ENCODE peak calls at places on chromosomes 12 and 14, in nine cellular contexts. One of them, this sample, is unnamed.

GRCh38 chr14:51680031-51680430 is 28.3 kb downstream of the FRMD6 start:
- DNase-seq in activated T-cell treated with anti-CD3 and anti-CD28 coated beads for 1 hour: no peak
- DNase-seq in fibroblast of lung: no peak
- DNase-seq in D341Med: no peak
- DNase-seq in posterior cingulate gyrus: no peak
- DNase-seq in stimulated activated naive B cell treated with anti-CD40 and anti-IgM and Interleukin-4, amounts not matched to agents 10 μg/mL and 1 μg/mL and 100 μg/mL, for 72 hours: no peak
- DNase-seq in myocyte: no peak
- DNase-seq in NCI-H1694 treated with DMSO at 0.1 percent for 48 hours: no peak
- DNase-seq in stimulated activated CD4-positive, alpha-beta T cell treated with anti-CD3 and anti-CD28 coated beads, Interleukin-1b, Interleukin-23, amount 100 ng/mL, for 24 hours: no peak
- DNase-seq in this sample: no peak

GRCh38 chr12:22978962-22979361 is 354.0 kb downstream of the ETNK1 start:
- DNase-seq in stimulated activated naive B cell treated with anti-CD40 and anti-IgM and Interleukin-4, amounts not matched to agents 10 μg/mL and 1 μg/mL and 100 μg/mL, for 72 hours: no peak
- DNase-seq in fibroblast of lung: peak; percentile 96
- DNase-seq in NCI-H1694 treated with DMSO at 0.1 percent for 48 hours: peak; percentile 27
- DNase-seq in activated T-cell treated with anti-CD3 and anti-CD28 coated beads for 1 hour: no peak
- DNase-seq in myocyte: peak; percentile 60
- DNase-seq in D341Med: no peak
- DNase-seq in posterior cingulate gyrus: no peak
- DNase-seq in stimulated activated CD4-positive, alpha-beta T cell treated with anti-CD3 and anti-CD28 coated beads, Interleukin-1b, Interleukin-23, amount 100 ng/mL, for 24 hours: no peak
- DNase-seq in this sample: no peak

GRCh38 chr12:40032433-40033259 is 73.2 kb downstream of the SLC2A13 start:
- DNase-seq in fibroblast of lung: no peak
- DNase-seq in activated T-cell treated with anti-CD3 and anti-CD28 coated beads for 1 hour: no peak
- DNase-seq in D341Med: no peak
- DNase-seq in stimulated activated naive B cell treated with anti-CD40 and anti-IgM and Interleukin-4, amounts not matched to agents 10 μg/mL and 1 μg/mL and 100 μg/mL, for 72 hours: no peak
- DNase-seq in myocyte: peak; percentile 3
- DNase-seq in NCI-H1694 treated with DMSO at 0.1 percent for 48 hours: no peak
- DNase-seq in stimulated activated CD4-positive, alpha-beta T cell treated with anti-CD3 and anti-CD28 coated beads, Interleukin-1b, Interleukin-23, amount 100 ng/mL, for 24 hours: no peak
- DNase-seq in posterior cingulate gyrus: no peak
- DNase-seq in this sample: no peak

GRCh38 chr12:49543221-49543913 is 4.5 kb downstream of the KCNH3 start:
- DNase-seq in activated T-cell treated with anti-CD3 and anti-CD28 coated beads for 1 hour: no peak
- DNase-seq in posterior cingulate gyrus: no peak
- DNase-seq in fibroblast of lung: no peak
- DNase-seq in D341Med: no peak
- DNase-seq in stimulated activated naive B cell treated with anti-CD40 and anti-IgM and Interleukin-4, amounts not matched to agents 10 μg/mL and 1 μg/mL and 100 μg/mL, for 72 hours: no peak
- DNase-seq in stimulated activated CD4-positive, alpha-beta T cell treated with anti-CD3 and anti-CD28 coated beads, Interleukin-1b, Interleukin-23, amount 100 ng/mL, for 24 hours: no peak
- DNase-seq in myocyte: no peak
- DNase-seq in NCI-H1694 treated with DMSO at 0.1 percent for 48 hours: no peak
- DNase-seq in this sample: no peak

GRCh38 chr12:19014243-19014642 is 115.3 kb upstream of the PLEKHA5 start:
- DNase-seq in stimulated activated naive B cell treated with anti-CD40 and anti-IgM and Interleukin-4, amounts not matched to agents 10 μg/mL and 1 μg/mL and 100 μg/mL, for 72 hours: no peak
- DNase-seq in activated T-cell treated with anti-CD3 and anti-CD28 coated beads for 1 hour: no peak
- DNase-seq in stimulated activated CD4-positive, alpha-beta T cell treated with anti-CD3 and anti-CD28 coated beads, Interleukin-1b, Interleukin-23, amount 100 ng/mL, for 24 hours: no peak
- DNase-seq in myocyte: no peak
- DNase-seq in D341Med: no peak
- DNase-seq in fibroblast of lung: peak; percentile 84
- DNase-seq in posterior cingulate gyrus: no peak
- DNase-seq in NCI-H1694 treated with DMSO at 0.1 percent for 48 hours: peak; percentile 11
- DNase-seq in this sample: no peak

GRCh38 chr14:103135333-103136075 is 12.2 kb downstream of the TNFAIP2 start:
- DNase-seq in D341Med: no peak
- DNase-seq in stimulated activated naive B cell treated with anti-CD40 and anti-IgM and Interleukin-4, amounts not matched to agents 10 μg/mL and 1 μg/mL and 100 μg/mL, for 72 hours: no peak
- DNase-seq in stimulated activated CD4-positive, alpha-beta T cell treated with anti-CD3 and anti-CD28 coated beads, Interleukin-1b, Interleukin-23, amount 100 ng/mL, for 24 hours: no peak
- DNase-seq in myocyte: no peak
- DNase-seq in activated T-cell treated with anti-CD3 and anti-CD28 coated beads for 1 hour: no peak
- DNase-seq in fibroblast of lung: no peak
- DNase-seq in posterior cingulate gyrus: no peak
- DNase-seq in NCI-H1694 treated with DMSO at 0.1 percent for 48 hours: no peak
- DNase-seq in this sample: no peak

GRCh38 chr14:29925106-29925722 is 2.4 kb downstream of the PRKD1 start:
- DNase-seq in fibroblast of lung: peak; percentile 43
- DNase-seq in activated T-cell treated with anti-CD3 and anti-CD28 coated beads for 1 hour: no peak
- DNase-seq in posterior cingulate gyrus: no peak
- DNase-seq in stimulated activated naive B cell treated with anti-CD40 and anti-IgM and Interleukin-4, amounts not matched to agents 10 μg/mL and 1 μg/mL and 100 μg/mL, for 72 hours: no peak
- DNase-seq in myocyte: no peak
- DNase-seq in stimulated activated CD4-positive, alpha-beta T cell treated with anti-CD3 and anti-CD28 coated beads, Interleukin-1b, Interleukin-23, amount 100 ng/mL, for 24 hours: no peak
- DNase-seq in NCI-H1694 treated with DMSO at 0.1 percent for 48 hours: no peak
- DNase-seq in D341Med: no peak
- DNase-seq in this sample: no peak

GRCh38 chr12:40907115-40907521 is 214.9 kb downstream of the CNTN1 start:
- DNase-seq in activated T-cell treated with anti-CD3 and anti-CD28 coated beads for 1 hour: no peak
- DNase-seq in myocyte: no peak
- DNase-seq in posterior cingulate gyrus: no peak
- DNase-seq in D341Med: no peak
- DNase-seq in NCI-H1694 treated with DMSO at 0.1 percent for 48 hours: no peak
- DNase-seq in fibroblast of lung: peak; percentile 22
- DNase-seq in stimulated activated CD4-positive, alpha-beta T cell treated with anti-CD3 and anti-CD28 coated beads, Interleukin-1b, Interleukin-23, amount 100 ng/mL, for 24 hours: no peak
- DNase-seq in stimulated activated naive B cell treated with anti-CD40 and anti-IgM and Interleukin-4, amounts not matched to agents 10 μg/mL and 1 μg/mL and 100 μg/mL, for 72 hours: no peak
- DNase-seq in this sample: no peak

GRCh38 chr14:55245657-55246268 is 25.5 kb upstream of the FBXO34 start:
- DNase-seq in fibroblast of lung: peak; percentile 42
- DNase-seq in posterior cingulate gyrus: no peak
- DNase-seq in NCI-H1694 treated with DMSO at 0.1 percent for 48 hours: peak; percentile 25
- DNase-seq in stimulated activated naive B cell treated with anti-CD40 and anti-IgM and Interleukin-4, amounts not matched to agents 10 μg/mL and 1 μg/mL and 100 μg/mL, for 72 hours: no peak
- DNase-seq in myocyte: peak; percentile 45
- DNase-seq in activated T-cell treated with anti-CD3 and anti-CD28 coated beads for 1 hour: no peak
- DNase-seq in stimulated activated CD4-positive, alpha-beta T cell treated with anti-CD3 and anti-CD28 coated beads, Interleukin-1b, Interleukin-23, amount 100 ng/mL, for 24 hours: no peak
- DNase-seq in D341Med: no peak
- DNase-seq in this sample: peak; percentile 15

GRCh38 chr12:90828621-90829020 is 126.4 kb downstream of the CCER1 start:
- DNase-seq in activated T-cell treated with anti-CD3 and anti-CD28 coated beads for 1 hour: no peak
- DNase-seq in D341Med: no peak
- DNase-seq in myocyte: no peak
- DNase-seq in stimulated activated CD4-positive, alpha-beta T cell treated with anti-CD3 and anti-CD28 coated beads, Interleukin-1b, Interleukin-23, amount 100 ng/mL, for 24 hours: no peak
- DNase-seq in stimulated activated naive B cell treated with anti-CD40 and anti-IgM and Interleukin-4, amounts not matched to agents 10 μg/mL and 1 μg/mL and 100 μg/mL, for 72 hours: no peak
- DNase-seq in NCI-H1694 treated with DMSO at 0.1 percent for 48 hours: no peak
- DNase-seq in fibroblast of lung: no peak
- DNase-seq in posterior cingulate gyrus: no peak
- DNase-seq in this sample: no peak

GRCh38 chr14:100144645-100144995 is 14.8 kb downstream of the DEGS2 start:
- DNase-seq in posterior cingulate gyrus: no peak
- DNase-seq in fibroblast of lung: no peak
- DNase-seq in stimulated activated CD4-positive, alpha-beta T cell treated with anti-CD3 and anti-CD28 coated beads, Interleukin-1b, Interleukin-23, amount 100 ng/mL, for 24 hours: no peak
- DNase-seq in NCI-H1694 treated with DMSO at 0.1 percent for 48 hours: no peak
- DNase-seq in D341Med: no peak
- DNase-seq in myocyte: no peak
- DNase-seq in stimulated activated naive B cell treated with anti-CD40 and anti-IgM and Interleukin-4, amounts not matched to agents 10 μg/mL and 1 μg/mL and 100 μg/mL, for 72 hours: no peak
- DNase-seq in activated T-cell treated with anti-CD3 and anti-CD28 coated beads for 1 hour: no peak
- DNase-seq in this sample: no peak

GRCh38 chr12:17928708-17929366 is 161.2 kb downstream of the RERGL start:
- DNase-seq in stimulated activated CD4-positive, alpha-beta T cell treated with anti-CD3 and anti-CD28 coated beads, Interleukin-1b, Interleukin-23, amount 100 ng/mL, for 24 hours: no peak
- DNase-seq in NCI-H1694 treated with DMSO at 0.1 percent for 48 hours: no peak
- DNase-seq in D341Med: no peak
- DNase-seq in posterior cingulate gyrus: no peak
- DNase-seq in stimulated activated naive B cell treated with anti-CD40 and anti-IgM and Interleukin-4, amounts not matched to agents 10 μg/mL and 1 μg/mL and 100 μg/mL, for 72 hours: no peak
- DNase-seq in fibroblast of lung: peak; percentile 3
- DNase-seq in myocyte: peak; percentile 21
- DNase-seq in activated T-cell treated with anti-CD3 and anti-CD28 coated beads for 1 hour: no peak
- DNase-seq in this sample: peak; percentile 90

GRCh38 chr12:12653922-12654321 is 42.1 kb downstream of the GPR19 start:
- DNase-seq in myocyte: no peak
- DNase-seq in D341Med: no peak
- DNase-seq in stimulated activated naive B cell treated with anti-CD40 and anti-IgM and Interleukin-4, amounts not matched to agents 10 μg/mL and 1 μg/mL and 100 μg/mL, for 72 hours: no peak
- DNase-seq in posterior cingulate gyrus: no peak
- DNase-seq in NCI-H1694 treated with DMSO at 0.1 percent for 48 hours: no peak
- DNase-seq in fibroblast of lung: no peak
- DNase-seq in stimulated activated CD4-positive, alpha-beta T cell treated with anti-CD3 and anti-CD28 coated beads, Interleukin-1b, Interleukin-23, amount 100 ng/mL, for 24 hours: no peak
- DNase-seq in activated T-cell treated with anti-CD3 and anti-CD28 coated beads for 1 hour: no peak
- DNase-seq in this sample: no peak

GRCh38 chr14:100473249-100473648 is 114.0 kb downstream of the BEGAIN start:
- DNase-seq in posterior cingulate gyrus: no peak
- DNase-seq in activated T-cell treated with anti-CD3 and anti-CD28 coated beads for 1 hour: no peak
- DNase-seq in fibroblast of lung: no peak
- DNase-seq in NCI-H1694 treated with DMSO at 0.1 percent for 48 hours: no peak
- DNase-seq in myocyte: no peak
- DNase-seq in stimulated activated naive B cell treated with anti-CD40 and anti-IgM and Interleukin-4, amounts not matched to agents 10 μg/mL and 1 μg/mL and 100 μg/mL, for 72 hours: no peak
- DNase-seq in stimulated activated CD4-positive, alpha-beta T cell treated with anti-CD3 and anti-CD28 coated beads, Interleukin-1b, Interleukin-23, amount 100 ng/mL, for 24 hours: no peak
- DNase-seq in D341Med: no peak
- DNase-seq in this sample: no peak

GRCh38 chr12:1575287-1575798 is 19.0 kb downstream of the FBXL14 start:
- DNase-seq in fibroblast of lung: no peak
- DNase-seq in stimulated activated naive B cell treated with anti-CD40 and anti-IgM and Interleukin-4, amounts not matched to agents 10 μg/mL and 1 μg/mL and 100 μg/mL, for 72 hours: no peak
- DNase-seq in myocyte: no peak
- DNase-seq in D341Med: no peak
- DNase-seq in posterior cingulate gyrus: no peak
- DNase-seq in activated T-cell treated with anti-CD3 and anti-CD28 coated beads for 1 hour: no peak
- DNase-seq in NCI-H1694 treated with DMSO at 0.1 percent for 48 hours: no peak
- DNase-seq in stimulated activated CD4-positive, alpha-beta T cell treated with anti-CD3 and anti-CD28 coated beads, Interleukin-1b, Interleukin-23, amount 100 ng/mL, for 24 hours: no peak
- DNase-seq in this sample: no peak

GRCh38 chr14:64038857-64039542 is 186.2 kb downstream of the SYNE2 start:
- DNase-seq in activated T-cell treated with anti-CD3 and anti-CD28 coated beads for 1 hour: no peak
- DNase-seq in D341Med: no peak
- DNase-seq in NCI-H1694 treated with DMSO at 0.1 percent for 48 hours: no peak
- DNase-seq in stimulated activated naive B cell treated with anti-CD40 and anti-IgM and Interleukin-4, amounts not matched to agents 10 μg/mL and 1 μg/mL and 100 μg/mL, for 72 hours: no peak
- DNase-seq in myocyte: no peak
- DNase-seq in fibroblast of lung: peak; percentile 18
- DNase-seq in stimulated activated CD4-positive, alpha-beta T cell treated with anti-CD3 and anti-CD28 coated beads, Interleukin-1b, Interleukin-23, amount 100 ng/mL, for 24 hours: no peak
- DNase-seq in posterior cingulate gyrus: no peak
- DNase-seq in this sample: no peak

GRCh38 chr14:31208546-31209424 is 1.2 kb upstream of the HECTD1 start:
- DNase-seq in D341Med: no peak
- DNase-seq in fibroblast of lung: no peak
- DNase-seq in NCI-H1694 treated with DMSO at 0.1 percent for 48 hours: no peak
- DNase-seq in posterior cingulate gyrus: no peak
- DNase-seq in stimulated activated CD4-positive, alpha-beta T cell treated with anti-CD3 and anti-CD28 coated beads, Interleukin-1b, Interleukin-23, amount 100 ng/mL, for 24 hours: no peak
- DNase-seq in stimulated activated naive B cell treated with anti-CD40 and anti-IgM and Interleukin-4, amounts not matched to agents 10 μg/mL and 1 μg/mL and 100 μg/mL, for 72 hours: no peak
- DNase-seq in myocyte: no peak
- DNase-seq in activated T-cell treated with anti-CD3 and anti-CD28 coated beads for 1 hour: no peak
- DNase-seq in this sample: no peak

GRCh38 chr14:77574446-77575125 is 41.9 kb downstream of the SPTLC2 start:
- DNase-seq in D341Med: no peak
- DNase-seq in NCI-H1694 treated with DMSO at 0.1 percent for 48 hours: no peak
- DNase-seq in fibroblast of lung: peak; percentile 39
- DNase-seq in posterior cingulate gyrus: no peak
- DNase-seq in stimulated activated CD4-positive, alpha-beta T cell treated with anti-CD3 and anti-CD28 coated beads, Interleukin-1b, Interleukin-23, amount 100 ng/mL, for 24 hours: no peak
- DNase-seq in stimulated activated naive B cell treated with anti-CD40 and anti-IgM and Interleukin-4, amounts not matched to agents 10 μg/mL and 1 μg/mL and 100 μg/mL, for 72 hours: no peak
- DNase-seq in myocyte: no peak
- DNase-seq in activated T-cell treated with anti-CD3 and anti-CD28 coated beads for 1 hour: no peak
- DNase-seq in this sample: no peak

GRCh38 chr12:121128908-121129704 is 3.6 kb upstream of the P2RX7 start:
- DNase-seq in stimulated activated CD4-positive, alpha-beta T cell treated with anti-CD3 and anti-CD28 coated beads, Interleukin-1b, Interleukin-23, amount 100 ng/mL, for 24 hours: peak; percentile 50
- DNase-seq in stimulated activated naive B cell treated with anti-CD40 and anti-IgM and Interleukin-4, amounts not matched to agents 10 μg/mL and 1 μg/mL and 100 μg/mL, for 72 hours: peak; percentile 80
- DNase-seq in myocyte: peak; percentile 66
- DNase-seq in posterior cingulate gyrus: peak; percentile 79
- DNase-seq in fibroblast of lung: peak; percentile 29
- DNase-seq in activated T-cell treated with anti-CD3 and anti-CD28 coated beads for 1 hour: peak; percentile 69
- DNase-seq in NCI-H1694 treated with DMSO at 0.1 percent for 48 hours: no peak
- DNase-seq in D341Med: no peak
- DNase-seq in this sample: no peak

GRCh38 chr14:98138666-98139065 is 1133.3 kb downstream of the BCL11B start:
- DNase-seq in fibroblast of lung: peak; percentile 2
- DNase-seq in posterior cingulate gyrus: no peak
- DNase-seq in activated T-cell treated with anti-CD3 and anti-CD28 coated beads for 1 hour: peak; percentile 47
- DNase-seq in D341Med: peak; percentile 63
- DNase-seq in stimulated activated CD4-positive, alpha-beta T cell treated with anti-CD3 and anti-CD28 coated beads, Interleukin-1b, Interleukin-23, amount 100 ng/mL, for 24 hours: peak; percentile 49
- DNase-seq in myocyte: no peak
- DNase-seq in NCI-H1694 treated with DMSO at 0.1 percent for 48 hours: peak; percentile 47
- DNase-seq in stimulated activated naive B cell treated with anti-CD40 and anti-IgM and Interleukin-4, amounts not matched to agents 10 μg/mL and 1 μg/mL and 100 μg/mL, for 72 hours: no peak
- DNase-seq in this sample: no peak

GRCh38 chr12:89279499-89279898 is 72.8 kb downstream of the DUSP6 start:
- DNase-seq in activated T-cell treated with anti-CD3 and anti-CD28 coated beads for 1 hour: no peak
- DNase-seq in posterior cingulate gyrus: no peak
- DNase-seq in NCI-H1694 treated with DMSO at 0.1 percent for 48 hours: no peak
- DNase-seq in myocyte: no peak
- DNase-seq in stimulated activated naive B cell treated with anti-CD40 and anti-IgM and Interleukin-4, amounts not matched to agents 10 μg/mL and 1 μg/mL and 100 μg/mL, for 72 hours: no peak
- DNase-seq in stimulated activated CD4-positive, alpha-beta T cell treated with anti-CD3 and anti-CD28 coated beads, Interleukin-1b, Interleukin-23, amount 100 ng/mL, for 24 hours: no peak
- DNase-seq in D341Med: no peak
- DNase-seq in fibroblast of lung: no peak
- DNase-seq in this sample: no peak

GRCh38 chr12:108989381-108989780 is 31.5 kb downstream of the SVOP start:
- DNase-seq in D341Med: no peak
- DNase-seq in NCI-H1694 treated with DMSO at 0.1 percent for 48 hours: no peak
- DNase-seq in fibroblast of lung: no peak
- DNase-seq in stimulated activated naive B cell treated with anti-CD40 and anti-IgM and Interleukin-4, amounts not matched to agents 10 μg/mL and 1 μg/mL and 100 μg/mL, for 72 hours: no peak
- DNase-seq in posterior cingulate gyrus: no peak
- DNase-seq in activated T-cell treated with anti-CD3 and anti-CD28 coated beads for 1 hour: no peak
- DNase-seq in stimulated activated CD4-positive, alpha-beta T cell treated with anti-CD3 and anti-CD28 coated beads, Interleukin-1b, Interleukin-23, amount 100 ng/mL, for 24 hours: no peak
- DNase-seq in myocyte: no peak
- DNase-seq in this sample: no peak

GRCh38 chr12:120060196-120060595 is 56.4 kb downstream of the RAB35 start:
- DNase-seq in NCI-H1694 treated with DMSO at 0.1 percent for 48 hours: no peak
- DNase-seq in activated T-cell treated with anti-CD3 and anti-CD28 coated beads for 1 hour: no peak
- DNase-seq in D341Med: no peak
- DNase-seq in myocyte: no peak
- DNase-seq in stimulated activated naive B cell treated with anti-CD40 and anti-IgM and Interleukin-4, amounts not matched to agents 10 μg/mL and 1 μg/mL and 100 μg/mL, for 72 hours: no peak
- DNase-seq in stimulated activated CD4-positive, alpha-beta T cell treated with anti-CD3 and anti-CD28 coated beads, Interleukin-1b, Interleukin-23, amount 100 ng/mL, for 24 hours: no peak
- DNase-seq in posterior cingulate gyrus: no peak
- DNase-seq in fibroblast of lung: no peak
- DNase-seq in this sample: no peak

GRCh38 chr14:103402700-103403099 is 17.5 kb downstream of the MARK3 start:
- DNase-seq in D341Med: no peak
- DNase-seq in myocyte: peak; percentile 44
- DNase-seq in posterior cingulate gyrus: no peak
- DNase-seq in fibroblast of lung: peak; percentile 69
- DNase-seq in activated T-cell treated with anti-CD3 and anti-CD28 coated beads for 1 hour: no peak
- DNase-seq in stimulated activated CD4-positive, alpha-beta T cell treated with anti-CD3 and anti-CD28 coated beads, Interleukin-1b, Interleukin-23, amount 100 ng/mL, for 24 hours: no peak
- DNase-seq in stimulated activated naive B cell treated with anti-CD40 and anti-IgM and Interleukin-4, amounts not matched to agents 10 μg/mL and 1 μg/mL and 100 μg/mL, for 72 hours: no peak
- DNase-seq in NCI-H1694 treated with DMSO at 0.1 percent for 48 hours: no peak
- DNase-seq in this sample: no peak

GRCh38 chr12:120181991-120182631 is 12.4 kb downstream of the GCN1 start:
- DNase-seq in fibroblast of lung: peak; percentile 25
- DNase-seq in NCI-H1694 treated with DMSO at 0.1 percent for 48 hours: no peak
- DNase-seq in D341Med: peak; percentile 59
- DNase-seq in stimulated activated naive B cell treated with anti-CD40 and anti-IgM and Interleukin-4, amounts not matched to agents 10 μg/mL and 1 μg/mL and 100 μg/mL, for 72 hours: no peak
- DNase-seq in posterior cingulate gyrus: no peak
- DNase-seq in stimulated activated CD4-positive, alpha-beta T cell treated with anti-CD3 and anti-CD28 coated beads, Interleukin-1b, Interleukin-23, amount 100 ng/mL, for 24 hours: no peak
- DNase-seq in activated T-cell treated with anti-CD3 and anti-CD28 coated beads for 1 hour: no peak
- DNase-seq in myocyte: no peak
- DNase-seq in this sample: no peak

GRCh38 chr12:92583910-92584309 is 118.9 kb upstream of the PLEKHG7 start:
- DNase-seq in fibroblast of lung: no peak
- DNase-seq in activated T-cell treated with anti-CD3 and anti-CD28 coated beads for 1 hour: no peak
- DNase-seq in stimulated activated naive B cell treated with anti-CD40 and anti-IgM and Interleukin-4, amounts not matched to agents 10 μg/mL and 1 μg/mL and 100 μg/mL, for 72 hours: no peak
- DNase-seq in myocyte: no peak
- DNase-seq in D341Med: no peak
- DNase-seq in posterior cingulate gyrus: no peak
- DNase-seq in stimulated activated CD4-positive, alpha-beta T cell treated with anti-CD3 and anti-CD28 coated beads, Interleukin-1b, Interleukin-23, amount 100 ng/mL, for 24 hours: no peak
- DNase-seq in NCI-H1694 treated with DMSO at 0.1 percent for 48 hours: no peak
- DNase-seq in this sample: no peak

GRCh38 chr14:59161571-59162175 is 26.8 kb upstream of the DAAM1 start:
- DNase-seq in stimulated activated CD4-positive, alpha-beta T cell treated with anti-CD3 and anti-CD28 coated beads, Interleukin-1b, Interleukin-23, amount 100 ng/mL, for 24 hours: no peak
- DNase-seq in NCI-H1694 treated with DMSO at 0.1 percent for 48 hours: no peak
- DNase-seq in D341Med: no peak
- DNase-seq in fibroblast of lung: peak; percentile 91
- DNase-seq in stimulated activated naive B cell treated with anti-CD40 and anti-IgM and Interleukin-4, amounts not matched to agents 10 μg/mL and 1 μg/mL and 100 μg/mL, for 72 hours: no peak
- DNase-seq in myocyte: peak; percentile 84
- DNase-seq in posterior cingulate gyrus: no peak
- DNase-seq in activated T-cell treated with anti-CD3 and anti-CD28 coated beads for 1 hour: no peak
- DNase-seq in this sample: no peak

GRCh38 chr12:16515666-16516065 is 90.3 kb downstream of the LMO3 start:
- DNase-seq in D341Med: no peak
- DNase-seq in fibroblast of lung: peak; percentile 35
- DNase-seq in stimulated activated CD4-positive, alpha-beta T cell treated with anti-CD3 and anti-CD28 coated beads, Interleukin-1b, Interleukin-23, amount 100 ng/mL, for 24 hours: no peak
- DNase-seq in activated T-cell treated with anti-CD3 and anti-CD28 coated beads for 1 hour: no peak
- DNase-seq in stimulated activated naive B cell treated with anti-CD40 and anti-IgM and Interleukin-4, amounts not matched to agents 10 μg/mL and 1 μg/mL and 100 μg/mL, for 72 hours: no peak
- DNase-seq in NCI-H1694 treated with DMSO at 0.1 percent for 48 hours: peak; percentile 94
- DNase-seq in posterior cingulate gyrus: no peak
- DNase-seq in myocyte: peak; percentile 90
- DNase-seq in this sample: no peak

GRCh38 chr12:79687711-79688270 is 3.0 kb downstream of the PAWR start:
- DNase-seq in myocyte: no peak
- DNase-seq in stimulated activated naive B cell treated with anti-CD40 and anti-IgM and Interleukin-4, amounts not matched to agents 10 μg/mL and 1 μg/mL and 100 μg/mL, for 72 hours: no peak
- DNase-seq in fibroblast of lung: no peak
- DNase-seq in stimulated activated CD4-positive, alpha-beta T cell treated with anti-CD3 and anti-CD28 coated beads, Interleukin-1b, Interleukin-23, amount 100 ng/mL, for 24 hours: no peak
- DNase-seq in D341Med: no peak
- DNase-seq in posterior cingulate gyrus: no peak
- DNase-seq in activated T-cell treated with anti-CD3 and anti-CD28 coated beads for 1 hour: no peak
- DNase-seq in NCI-H1694 treated with DMSO at 0.1 percent for 48 hours: no peak
- DNase-seq in this sample: no peak

GRCh38 chr12:79266511-79267129 is 402.0 kb downstream of the SYT1 start:
- DNase-seq in stimulated activated naive B cell treated with anti-CD40 and anti-IgM and Interleukin-4, amounts not matched to agents 10 μg/mL and 1 μg/mL and 100 μg/mL, for 72 hours: no peak
- DNase-seq in activated T-cell treated with anti-CD3 and anti-CD28 coated beads for 1 hour: no peak
- DNase-seq in D341Med: no peak
- DNase-seq in stimulated activated CD4-positive, alpha-beta T cell treated with anti-CD3 and anti-CD28 coated beads, Interleukin-1b, Interleukin-23, amount 100 ng/mL, for 24 hours: no peak
- DNase-seq in NCI-H1694 treated with DMSO at 0.1 percent for 48 hours: no peak
- DNase-seq in myocyte: no peak
- DNase-seq in posterior cingulate gyrus: no peak
- DNase-seq in fibroblast of lung: no peak
- DNase-seq in this sample: no peak

GRCh38 chr14:28142400-28143015 is 624.1 kb upstream of the FOXG1 start:
- DNase-seq in activated T-cell treated with anti-CD3 and anti-CD28 coated beads for 1 hour: no peak
- DNase-seq in NCI-H1694 treated with DMSO at 0.1 percent for 48 hours: peak; percentile 63
- DNase-seq in stimulated activated naive B cell treated with anti-CD40 and anti-IgM and Interleukin-4, amounts not matched to agents 10 μg/mL and 1 μg/mL and 100 μg/mL, for 72 hours: no peak
- DNase-seq in fibroblast of lung: peak; percentile 1
- DNase-seq in stimulated activated CD4-positive, alpha-beta T cell treated with anti-CD3 and anti-CD28 coated beads, Interleukin-1b, Interleukin-23, amount 100 ng/mL, for 24 hours: no peak
- DNase-seq in myocyte: no peak
- DNase-seq in posterior cingulate gyrus: no peak
- DNase-seq in D341Med: peak; percentile 37
- DNase-seq in this sample: no peak

This sample was measured in Panc1.